ENCODE peak calls at places on chromosomes 5 and 9, in six cellular contexts. One of them, this sample, is unnamed.

GRCh38 chr5:20276061-20276958 is 288.3 kb upstream of the CDH18 start:
- DNase-seq in nephron progenitor cell: no peak
- DNase-seq in A549: peak
- DNase-seq in colonic mucosa: no peak
- DNase-seq in HCT116: no peak
- DNase-seq in mesendoderm: peak
- DNase-seq in this sample: no peak

GRCh38 chr5:1750469-1750868 is 49.2 kb downstream of the MRPL36 start:
- DNase-seq in nephron progenitor cell: no peak
- DNase-seq in A549: no peak
- DNase-seq in colonic mucosa: no peak
- DNase-seq in HCT116: no peak
- DNase-seq in mesendoderm: no peak
- DNase-seq in this sample: no peak

GRCh38 chr9:117448066-117448465 is 33.2 kb upstream of the ASTN2 start:
- DNase-seq in nephron progenitor cell: no peak
- DNase-seq in A549: no peak
- DNase-seq in colonic mucosa: no peak
- DNase-seq in HCT116: no peak
- DNase-seq in mesendoderm: peak
- DNase-seq in this sample: no peak

GRCh38 chr9:18122156-18122555 is 351.8 kb upstream of the ADAMTSL1 start:
- DNase-seq in nephron progenitor cell: no peak
- DNase-seq in A549: no peak
- DNase-seq in colonic mucosa: no peak
- DNase-seq in HCT116: no peak
- DNase-seq in mesendoderm: no peak
- DNase-seq in this sample: no peak

GRCh38 chr9:38195737-38196161 is 126.7 kb upstream of the SHB start:
- DNase-seq in nephron progenitor cell: peak
- DNase-seq in A549: no peak
- DNase-seq in colonic mucosa: no peak
- DNase-seq in HCT116: no peak
- DNase-seq in mesendoderm: no peak
- DNase-seq in this sample: no peak

GRCh38 chr9:38087934-38088925 is 19.2 kb upstream of the SHB start:
- DNase-seq in nephron progenitor cell: peak
- DNase-seq in A549: peak
- DNase-seq in colonic mucosa: peak
- DNase-seq in HCT116: peak
- DNase-seq in mesendoderm: peak
- DNase-seq in this sample: peak

GRCh38 chr5:156631005-156631404 is 219.1 kb upstream of the PPP1R2B start:
- DNase-seq in nephron progenitor cell: no peak
- DNase-seq in A549: no peak
- DNase-seq in colonic mucosa: no peak
- DNase-seq in HCT116: no peak
- DNase-seq in mesendoderm: no peak
- DNase-seq in this sample: no peak

GRCh38 chr5:20370061-20370460 is 382.1 kb upstream of the CDH18 start:
- DNase-seq in nephron progenitor cell: no peak
- DNase-seq in A549: no peak
- DNase-seq in colonic mucosa: no peak
- DNase-seq in HCT116: no peak
- DNase-seq in mesendoderm: no peak
- DNase-seq in this sample: no peak

GRCh38 chr5:2393556-2393955 is 357.9 kb downstream of the IRX2 start:
- DNase-seq in nephron progenitor cell: no peak
- DNase-seq in A549: no peak
- DNase-seq in colonic mucosa: no peak
- DNase-seq in HCT116: no peak
- DNase-seq in mesendoderm: no peak
- DNase-seq in this sample: no peak

This sample was measured in T-helper 9 cell.